ENCODE peak calls at places on chromosome 3, in nine cellular contexts. Z is uterus; F is ovary; Q is A549; V is heart left ventricle; H is CD4-positive, alpha-beta memory T cell; M is upper lobe of right lung; G is stomach; X is left lung. C is an unnamed sample.
A peak's percentile ranks its signal among the peaks of the same experiment; 100 is the strongest.

GRCh38 chr3:58560771-58561311 is 16.4 kb downstream of the FAM107A start:
- DNase-seq in Z (no peak), F (no peak), Q (peak; percentile 42), V (no peak), H (no peak), M (no peak), G (no peak), X (no peak), C (no peak)

GRCh38 chr3:14434105-14434504 is 31.7 kb downstream of the SLC6A6 start:
- DNase-seq in Z (no peak), F (no peak), Q (no peak), V (no peak), H (peak; percentile 35), M (peak; percentile 79), G (peak; percentile 52), X (peak; percentile 73), C (no peak)

GRCh38 chr3:13189639-13190375 is 116.6 kb upstream of the IQSEC1 start:
- DNase-seq in Z (no peak), F (no peak), Q (no peak), V (no peak), H (peak; percentile 48), M (no peak), G (no peak), X (no peak), C (no peak)

GRCh38 chr3:61985020-61985419 is 388.3 kb downstream of the FEZF2 start:
- DNase-seq in Z (no peak), F (no peak), Q (no peak), V (no peak), H (no peak), M (no peak), G (no peak), X (no peak), C (no peak)

GRCh38 chr3:16599694-16600093 is 5.5 kb downstream of the DAZL start:
- DNase-seq in Z (no peak), F (no peak), Q (no peak), V (no peak), H (no peak), M (no peak), G (no peak), X (no peak), C (no peak)

GRCh38 chr3:72312339-72312738 is 527.4 kb upstream of the PROK2 start:
- DNase-seq in Z (no peak), F (no peak), Q (no peak), V (no peak), H (no peak), M (no peak), G (no peak), X (no peak), C (no peak)

GRCh38 chr3:126753191-126754160 is 49.4 kb downstream of the CHCHD6 start:
- DNase-seq in Z (no peak), F (no peak), Q (no peak), V (no peak), H (no peak), M (peak; percentile 78), G (no peak), X (peak; percentile 56), C (no peak)

GRCh38 chr3:49900491-49901153 is 3.1 kb downstream of the MST1R start:
- DNase-seq in Z (no peak), F (no peak), Q (peak; percentile 97), V (peak; percentile 47), H (no peak), M (peak; percentile 91), G (peak; percentile 93), X (peak; percentile 82), C (peak; percentile 86)

GRCh38 chr3:5564278-5564666 is 376.8 kb downstream of the EDEM1 start:
- DNase-seq in Z (no peak), F (no peak), Q (no peak), V (no peak), H (no peak), M (no peak), G (no peak), X (no peak), C (no peak)

GRCh38 chr3:32596926-32597369 is 26.3 kb upstream of the DYNC1LI1 start:
- DNase-seq in Z (no peak), F (no peak), Q (no peak), V (peak; percentile 54), H (no peak), M (no peak), G (no peak), X (no peak), C (no peak)

GRCh38 chr3:43869491-43869890 is 178.8 kb downstream of the ABHD5 start:
- DNase-seq in Z (no peak), F (no peak), Q (no peak), V (no peak), H (no peak), M (no peak), G (no peak), X (no peak), C (no peak)
- H3K27ac ChIP-seq in Z (no peak overlapping the region), F (no peak overlapping the region), Q (peak overlapping the region; percentile 98), V (no peak overlapping the region), H (no peak overlapping the region), M (no peak overlapping the region), G (no peak overlapping the region), X (no peak overlapping the region), C (no peak overlapping the region)

GRCh38 chr3:38721207-38721772 is 71.8 kb upstream of the SCN5A start:
- DNase-seq in Z (no peak), F (no peak), Q (no peak), V (no peak), H (no peak), M (no peak), G (no peak), X (no peak), C (no peak)

GRCh38 chr3:38723569-38724391 is 74.3 kb upstream of the SCN5A start:
- DNase-seq in Z (no peak), F (no peak), Q (no peak), V (peak; percentile 62), H (no peak), M (no peak), G (no peak), X (no peak), C (peak; percentile 19)

GRCh38 chr3:38724392-38724736 is 74.9 kb upstream of the SCN5A start:
- DNase-seq in Z (no peak), F (no peak), Q (no peak), V (no peak), H (no peak), M (no peak), G (no peak), X (no peak), C (no peak)

GRCh38 chr3:38720465-38720864 is 71.0 kb upstream of the SCN5A start:
- DNase-seq in Z (no peak), F (no peak), Q (no peak), V (no peak), H (no peak), M (no peak), G (no peak), X (no peak), C (no peak)

DNA sequence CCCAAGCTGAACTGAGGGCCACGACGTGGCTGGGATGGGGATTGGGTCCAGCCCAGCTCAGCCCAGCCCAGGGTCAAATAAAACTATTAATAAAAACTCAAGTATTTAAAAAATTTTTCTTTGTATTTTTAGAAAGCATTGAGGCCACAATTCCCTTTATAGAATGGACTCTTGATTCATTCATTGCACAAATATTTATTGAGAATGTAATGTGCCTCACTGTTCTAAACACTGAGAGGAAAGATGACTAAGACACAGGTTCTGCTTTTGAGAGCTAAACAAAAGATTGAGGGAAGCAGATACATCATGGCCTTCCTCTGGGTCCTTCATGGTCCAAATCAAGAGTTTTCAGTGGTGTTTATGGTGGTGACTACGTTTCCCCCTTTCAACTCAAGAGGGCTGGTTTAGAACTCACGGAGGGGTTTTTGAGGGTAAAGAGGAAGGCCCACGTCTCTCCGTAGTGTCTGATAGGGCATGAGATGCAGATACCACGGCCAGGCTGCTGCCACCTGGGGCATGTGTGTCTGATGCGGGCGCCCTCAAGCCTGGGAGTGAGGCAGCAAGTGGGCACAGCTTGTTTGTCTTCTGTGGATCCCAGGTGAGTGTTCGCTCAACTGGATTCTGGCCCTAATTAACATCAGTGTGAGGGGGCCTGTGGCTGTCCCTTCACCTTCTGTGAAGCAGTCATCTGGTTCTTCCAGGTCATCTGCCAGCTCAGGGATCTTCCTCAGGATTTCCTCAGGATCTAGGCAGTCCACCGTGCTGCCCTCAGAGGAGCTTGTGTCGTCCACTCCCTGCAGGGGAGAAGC is 73.5 kb upstream of the SCN5A start:
- DNase-seq in Z (no peak), F (no peak), Q (no peak), V (no peak), H (no peak), M (no peak), G (no peak), X (no peak), C (no peak)
- H3K27ac ChIP-seq in Z (no peak overlapping the region), F (no peak overlapping the region), Q (no peak overlapping the region), V (peak overlapping the region; percentile 79), H (no peak overlapping the region), M (no peak overlapping the region), G (no peak overlapping the region), X (no peak overlapping the region), C (no peak overlapping the region)

GRCh38 chr3:10416730-10417300 is 88.6 kb downstream of the ATP2B2 start:
- DNase-seq in Z (no peak), F (no peak), Q (no peak), V (no peak), H (no peak), M (no peak), G (no peak), X (no peak), C (no peak)
- H3K27ac ChIP-seq in Z (no peak overlapping the region), F (no peak overlapping the region), Q (no peak overlapping the region), V (no peak overlapping the region), H (no peak overlapping the region), M (no peak overlapping the region), G (no peak overlapping the region), X (no peak overlapping the region), C (no peak overlapping the region)

DNA sequence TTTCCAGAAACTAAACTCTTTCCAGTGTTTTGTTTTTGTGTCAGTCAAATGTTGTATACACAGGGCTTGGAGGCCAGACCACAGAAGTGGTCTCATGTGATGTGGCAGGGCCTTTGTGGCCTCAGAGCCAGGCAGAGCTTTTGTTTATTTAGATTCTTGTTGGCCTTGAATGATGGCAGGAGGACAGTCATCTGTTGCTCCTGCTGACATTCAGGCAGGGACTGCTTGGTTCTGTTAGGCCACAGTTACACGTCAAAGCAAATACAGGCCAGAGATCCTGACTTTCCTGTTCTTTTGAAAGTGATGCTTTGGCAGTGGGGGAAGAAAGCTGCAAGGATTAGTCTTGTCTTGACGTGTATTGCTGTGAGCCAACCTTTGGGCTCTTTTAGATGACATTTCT is 325.1 kb downstream of the CACNA2D3 start:
- DNase-seq in Z (no peak), F (no peak), Q (no peak), V (no peak), H (no peak), M (no peak), G (no peak), X (no peak), C (no peak)
- H3K27ac ChIP-seq in Z (no peak overlapping the region), F (no peak overlapping the region), Q (no peak overlapping the region), V (no peak overlapping the region), H (no peak overlapping the region), M (no peak overlapping the region), G (no peak overlapping the region), X (no peak overlapping the region), C (no peak overlapping the region)